ENCODE peak calls at places on chromosomes 3 and 15, in six cellular contexts. G is ovary, M is WERI-Rb-1, C is brain microvascular endothelial cell, B is RWPE1, I is IMR-90. L is an unnamed sample.

GRCh38 chr3:46843508-46843907 is 19.7 kb downstream of the MYL3 start:
- DNase-seq in B (no peak), C (no peak), M (no peak), G (no peak), I (no peak), L (no peak)

GRCh38 chr3:12231481-12231880 is 57.4 kb upstream of the PPARG start:
- DNase-seq in B (no peak), C (no peak), M (no peak), G (no peak), I (peak; percentile 57), L (no peak)

GRCh38 chr3:170524072-170524471 is 61.8 kb downstream of the SLC7A14 start:
- DNase-seq in C (peak; percentile 12), M (no peak), B (no peak), I (peak; percentile 61), G (no peak), L (no peak)

GRCh38 chr3:30286007-30286669 is 320.3 kb upstream of the TGFBR2 start:
- DNase-seq in G (peak; percentile 60), C (peak; percentile 95), B (peak; percentile 70), I (peak; percentile 88), M (no peak), L (no peak)

GRCh38 chr15:57427367-57427821 is 51.1 kb downstream of the CGNL1 start:
- DNase-seq in M (no peak), I (no peak), B (no peak), C (peak; percentile 42), G (no peak), L (no peak)

GRCh38 chr3:116166121-116166520 is 279.2 kb downstream of the LSAMP start:
- DNase-seq in I (no peak), M (no peak), C (no peak), B (no peak), G (no peak), L (no peak)

GRCh38 chr15:67024322-67024997 is 40.9 kb upstream of the SMAD3 start:
- DNase-seq in I (peak; percentile 97), C (peak; percentile 95), B (peak; percentile 94), G (peak; percentile 74), M (no peak), L (no peak)

GRCh38 chr15:38130200-38130567 is 122.5 kb upstream of the SPRED1 start:
- DNase-seq in G (no peak), I (no peak), M (no peak), C (no peak), B (no peak), L (no peak)

GRCh38 chr15:89772933-89773583 is 3.1 kb upstream of the MESP2 start:
- DNase-seq in M (no peak), G (no peak), B (no peak), I (peak; percentile 65), C (no peak), L (no peak)

GRCh38 chr15:66919421-66919820 is 146.0 kb upstream of the SMAD3 start:
- DNase-seq in M (no peak), C (no peak), B (no peak), I (no peak), G (no peak), L (no peak)

GRCh38 chr3:183253961-183254815 is 1.1 kb downstream of the B3GNT5 start:
- DNase-seq in I (peak; percentile 12), M (peak; percentile 47), C (no peak), G (peak; percentile 71), B (no peak), L (no peak)

GRCh38 chr3:189941125-189941524 is 179.6 kb downstream of the P3H2 start:
- DNase-seq in I (no peak), B (no peak), C (no peak), M (no peak), G (no peak), L (no peak)

GRCh38 chr3:148697311-148698189 is at the start of gene AGTR1:
- DNase-seq in I (peak; percentile 24), G (peak; percentile 51), C (peak; percentile 69), B (no peak), M (peak; percentile 55), L (no peak)

GRCh38 chr3:24088782-24089181 is 143.7 kb downstream of the NR1D2 start:
- DNase-seq in B (peak; percentile 25), G (no peak), I (peak; percentile 41), C (peak; percentile 19), M (peak; percentile 20), L (no peak)

GRCh38 chr3:134795776-134796312 is 784 bp downstream of the EPHB1 start:
- DNase-seq in M (peak; percentile 32), B (no peak), C (peak; percentile 10), I (peak; percentile 8), G (peak; percentile 40), L (no peak)

GRCh38 chr3:149273096-149273751 is 51.6 kb upstream of the CP start:
- DNase-seq in M (peak; percentile 39), B (peak; percentile 84), C (peak; percentile 70), I (peak; percentile 91), G (no peak), L (no peak)

GRCh38 chr3:184168363-184169120 is 6.1 kb upstream of the AP2M1 start:
- DNase-seq in B (peak; percentile 59), M (no peak), I (peak; percentile 84), C (peak; percentile 77), G (no peak), L (no peak)

GRCh38 chr3:28971156-28971555 is 309.7 kb upstream of the RBMS3 start:
- DNase-seq in I (no peak), G (no peak), C (no peak), M (no peak), B (no peak), L (no peak)

GRCh38 chr3:64185436-64185835 is 39.8 kb downstream of the PRICKLE2 start:
- DNase-seq in G (no peak), M (no peak), I (no peak), C (no peak), B (no peak), L (no peak)

GRCh38 chr15:90228960-90229359 is 4.8 kb downstream of the CIB1 start:
- DNase-seq in M (no peak), I (no peak), C (no peak), B (no peak), G (no peak), L (no peak)

GRCh38 chr3:13853978-13854296 is 25.9 kb downstream of the WNT7A start:
- DNase-seq in C (no peak), B (peak; percentile 92), G (no peak), M (no peak), I (no peak), L (no peak)

GRCh38 chr15:73388256-73388781 is 19.6 kb upstream of the HCN4 start:
- DNase-seq in B (peak; percentile 84), M (no peak), C (peak; percentile 18), G (no peak), I (peak; percentile 68), L (no peak)

GRCh38 chr3:119562307-119562961 is 3.0 kb upstream of the CD80 start:
- DNase-seq in M (no peak), G (no peak), C (no peak), I (no peak), B (no peak), L (no peak)

GRCh38 chr3:4850211-4850927 is 128.9 kb upstream of the BHLHE40 start:
- DNase-seq in M (no peak), C (no peak), G (no peak), I (no peak), B (no peak), L (no peak)

GRCh38 chr15:81182746-81183402 is 13.8 kb upstream of the IL16 start:
- DNase-seq in G (no peak), B (no peak), C (no peak), M (no peak), I (no peak), L (no peak)

GRCh38 chr3:187211532-187212274 is 14.4 kb downstream of the RTP1 start:
- DNase-seq in C (peak; percentile 22), B (peak; percentile 41), M (no peak), I (peak; percentile 38), G (no peak), L (no peak)

GRCh38 chr15:83747050-83747717 is 93.3 kb downstream of the ADAMTSL3 start:
- DNase-seq in B (peak; percentile 55), G (peak; percentile 36), I (peak; percentile 10), M (no peak), C (peak; percentile 40), L (no peak)

GRCh38 chr3:141659821-141660597 is 78.1 kb upstream of the RNF7 start:
- DNase-seq in C (peak; percentile 17), G (peak; percentile 75), I (peak; percentile 41), M (peak; percentile 75), B (peak; percentile 34), L (no peak)

GRCh38 chr3:31226331-31226730 is 306.4 kb upstream of the STT3B start:
- DNase-seq in G (no peak), C (no peak), M (no peak), B (no peak), I (no peak), L (peak; percentile 42)

GRCh38 chr3:184284696-184285095 is 8.9 kb downstream of the ECE2 start:
- DNase-seq in C (peak; percentile 84), M (peak; percentile 89), B (peak; percentile 67), G (no peak), I (peak; percentile 65), L (no peak)

GRCh38 chr3:133547432-133548041 is 25.9 kb upstream of the CDV3 start:
- DNase-seq in G (peak; percentile 45), I (peak; percentile 74), C (no peak), B (no peak), M (no peak), L (no peak)

GRCh38 chr15:96331942-96332853 is 1.7 kb downstream of the NR2F2 start:
- DNase-seq in B (no peak), M (no peak), G (peak; percentile 57), C (peak; percentile 35), I (no peak), L (no peak)
- TF ChIP-seq CTCF in B (no peak), M (no peak), G (no peak), C (no peak), I (no peak), L (no peak)

DNA sequence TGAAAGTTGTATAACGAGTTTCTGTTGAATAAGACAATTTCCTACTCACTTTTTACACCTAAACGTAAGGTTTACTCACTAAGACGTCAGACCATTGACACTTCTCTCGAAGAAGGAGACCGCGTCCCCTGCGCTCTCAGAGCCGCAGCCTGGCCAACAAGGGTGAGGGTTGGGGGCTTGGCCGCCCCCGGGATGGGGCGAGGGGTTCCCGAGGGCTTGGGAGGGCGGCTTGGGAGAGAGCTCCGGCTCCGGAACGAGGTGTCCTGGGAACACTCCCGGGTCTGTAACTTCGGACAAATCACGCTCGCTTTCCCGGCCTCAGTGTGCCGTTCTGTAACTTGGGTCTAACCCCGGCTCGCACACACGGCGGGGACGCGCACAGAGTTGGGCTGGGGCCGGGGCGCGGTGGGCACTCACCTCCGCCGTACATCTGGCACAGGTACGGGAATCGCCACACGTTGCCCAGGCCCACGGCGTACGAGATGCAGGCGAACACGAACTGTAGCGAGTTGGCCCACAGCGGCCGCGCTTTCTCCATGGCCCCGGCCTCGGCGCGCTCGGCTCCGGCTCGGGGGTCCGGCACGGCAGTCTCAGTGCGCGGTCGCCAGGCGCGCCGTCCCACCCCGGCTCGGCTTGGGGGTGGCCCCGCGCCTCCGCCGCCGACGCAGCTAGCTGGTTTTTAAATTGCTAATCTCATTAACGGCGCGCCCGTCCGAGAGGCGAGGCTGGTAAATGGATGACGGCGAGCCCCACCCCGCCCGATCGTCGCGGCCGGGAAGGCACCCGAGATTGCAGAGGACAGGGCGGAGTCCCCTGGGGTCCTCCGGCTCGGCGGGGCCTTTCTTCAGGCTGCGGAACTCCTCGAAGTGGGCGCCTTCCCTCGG is at the start of gene SLC6A20:
- DNase-seq in M (no peak), B (no peak), G (no peak), C (no peak), I (no peak), L (no peak)
- H3K27ac ChIP-seq in M (no peak within 1 kb of the TSS), B (no peak within 1 kb of the TSS), G (no peak within 1 kb of the TSS), C (no peak within 1 kb of the TSS), I (no peak within 1 kb of the TSS), L (no peak within 1 kb of the TSS)

GRCh38 chr3:123724306-123724705 is 139.5 kb upstream of the HACD2 start:
- DNase-seq in I (peak; percentile 52), G (no peak), M (no peak), C (no peak), B (no peak), L (no peak)
- TF ChIP-seq CTCF in I (peak; percentile 51), G (no peak), M (peak; percentile 26), C (peak; percentile 53), B (no peak), L (no peak)

GRCh38 chr3:57783186-57784088 is 27.3 kb downstream of the SLMAP start:
- DNase-seq in M (no peak), C (no peak), B (no peak), I (no peak), G (no peak), L (no peak)
- H3K27ac ChIP-seq in M (no peak overlapping the region), C (no peak overlapping the region), B (peak overlapping the region; percentile 87), I (no peak overlapping the region), G (no peak overlapping the region), L (no peak overlapping the region)